ENCODE peak calls at places on chromosome 15, in six cellular contexts. Q is upper lobe of left lung, J is ascending aorta, I is Daoy, W is fibroblast of lung, C is D341Med. R is an unnamed sample.

GRCh38 chr15:65641723-65642475 is 20.2 kb downstream of the SLC24A1 start:
- DNase-seq in Q (no peak), J (no peak), I (no peak), W (no peak), C (no peak), R (no peak)

GRCh38 chr15:29883126-29883525 is 60.9 kb upstream of the TJP1 start:
- DNase-seq in Q (no peak), J (no peak), I (no peak), W (peak), C (no peak), R (no peak)

GRCh38 chr15:48794697-48795134 is 16.2 kb downstream of the CEP152 start:
- DNase-seq in Q (no peak), J (no peak), I (no peak), W (peak), C (no peak), R (no peak)

GRCh38 chr15:70421197-70421482 is 323.4 kb upstream of the TLE3 start:
- DNase-seq in Q (peak), J (no peak), I (no peak), W (no peak), C (peak), R (no peak)

GRCh38 chr15:57667171-57667924 is 39.2 kb upstream of the POLR2M start:
- DNase-seq in Q (no peak), J (no peak), I (peak), W (peak), C (peak), R (no peak)

GRCh38 chr15:62469874-62470688 is 305.0 kb upstream of the C2CD4B start:
- DNase-seq in Q (peak), J (no peak), I (peak), W (peak), C (no peak), R (no peak)

GRCh38 chr15:89495638-89496145 is 691 bp downstream of the RHCG start:
- DNase-seq in Q (no peak), J (no peak), I (peak), W (no peak), C (no peak), R (no peak)

GRCh38 chr15:98647774-98648653 is at the start of gene IGF1R:
- DNase-seq in Q (peak), J (peak), I (peak), W (peak), C (peak), R (peak)

GRCh38 chr15:101111570-101112262 is 140.1 kb downstream of the CHSY1 start:
- DNase-seq in Q (no peak), J (no peak), I (no peak), W (no peak), C (no peak), R (no peak)

GRCh38 chr15:51931638-51932037 is 39.9 kb downstream of the LEO1 start:
- DNase-seq in Q (no peak), J (no peak), I (peak), W (peak), C (no peak), R (no peak)

GRCh38 chr15:39869858-39870515 is 50.1 kb downstream of the GPR176 start:
- DNase-seq in Q (no peak), J (no peak), I (no peak), W (no peak), C (no peak), R (no peak)

GRCh38 chr15:75131269-75131643 is 70.4 kb upstream of the C15orf39 start:
- DNase-seq in Q (no peak), J (no peak), I (no peak), W (no peak), C (no peak), R (no peak)

GRCh38 chr15:56959318-56959648 is 40.8 kb downstream of the TCF12 start:
- DNase-seq in Q (no peak), J (no peak), I (no peak), W (no peak), C (no peak), R (no peak)

GRCh38 chr15:41932101-41932500 is 38.2 kb upstream of the SPTBN5 start:
- DNase-seq in Q (no peak), J (no peak), I (no peak), W (no peak), C (no peak), R (no peak)

GRCh38 chr15:49877117-49877860 is 241.7 kb downstream of the ATP8B4 start:
- DNase-seq in Q (no peak), J (no peak), I (no peak), W (peak), C (no peak), R (no peak)

GRCh38 chr15:73851679-73852078 is 21.7 kb upstream of the TBC1D21 start:
- DNase-seq in Q (no peak), J (no peak), I (peak), W (peak), C (no peak), R (no peak)

GRCh38 chr15:50380089-50380488 is 25.1 kb upstream of the GABPB1 start:
- DNase-seq in Q (no peak), J (no peak), I (no peak), W (peak), C (no peak), R (no peak)

GRCh38 chr15:66356359-66357236 is at the start of gene TIPIN:
- DNase-seq in Q (peak), J (peak), I (peak), W (peak), C (peak), R (peak)

GRCh38 chr15:42971830-42972229 is 51.3 kb upstream of the TTBK2 start:
- DNase-seq in Q (no peak), J (no peak), I (no peak), W (no peak), C (no peak), R (no peak)

GRCh38 chr15:76994496-76994895 is 430 bp upstream of the PSTPIP1 start:
- DNase-seq in Q (no peak), J (no peak), I (no peak), W (no peak), C (no peak), R (no peak)

GRCh38 chr15:92819312-92820232 is 80.6 kb upstream of the CHD2 start:
- DNase-seq in Q (no peak), J (no peak), I (no peak), W (peak), C (no peak), R (no peak)

GRCh38 chr15:54687628-54688027 is 509.1 kb downstream of the RSL24D1 start:
- DNase-seq in Q (no peak), J (no peak), I (no peak), W (no peak), C (no peak), R (no peak)

GRCh38 chr15:79463043-79463780 is 31.1 kb downstream of the MINAR1 start:
- DNase-seq in Q (no peak), J (no peak), I (no peak), W (no peak), C (no peak), R (no peak)

GRCh38 chr15:73630030-73630429 is 3.2 kb downstream of the NPTN start:
- DNase-seq in Q (no peak), J (no peak), I (no peak), W (no peak), C (peak), R (no peak)

GRCh38 chr15:89783861-89784685 is 7.9 kb downstream of the MESP2 start:
- DNase-seq in Q (no peak), J (no peak), I (no peak), W (no peak), C (peak), R (no peak)

GRCh38 chr15:31272558-31273257 is 53.9 kb upstream of the KLF13 start:
- DNase-seq in Q (no peak), J (no peak), I (no peak), W (no peak), C (peak), R (no peak)

GRCh38 chr15:31435256-31435781 is 108.7 kb downstream of the KLF13 start:
- DNase-seq in Q (peak), J (peak), I (peak), W (peak), C (peak), R (peak)

GRCh38 chr15:89504166-89504565 is 7.8 kb upstream of the RHCG start:
- DNase-seq in Q (no peak), J (no peak), I (no peak), W (no peak), C (no peak), R (no peak)

GRCh38 chr15:98658831-98659699 is 10.7 kb downstream of the IGF1R start:
- DNase-seq in Q (peak), J (no peak), I (peak), W (no peak), C (peak), R (no peak)

GRCh38 chr15:30044377-30044776 is 38.4 kb upstream of the GOLGA8J start:
- DNase-seq in Q (no peak), J (no peak), I (no peak), W (no peak), C (no peak), R (no peak)

GRCh38 chr15:75721923-75722870 is 9.5 kb upstream of the CSPG4 start:
- DNase-seq in Q (no peak), J (no peak), I (no peak), W (no peak), C (no peak), R (no peak)

GRCh38 chr15:44584162-44584749 is 47.3 kb downstream of the EIF3J start:
- DNase-seq in Q (peak), J (no peak), I (peak), W (peak), C (peak), R (no peak)

GRCh38 chr15:89333011-89333860 is 1.4 kb downstream of the POLG start:
- DNase-seq in Q (no peak), J (no peak), I (no peak), W (no peak), C (no peak), R (no peak)

GRCh38 chr15:100236981-100237720 is 104.6 kb downstream of the ADAMTS17 start:
- DNase-seq in Q (no peak), J (no peak), I (no peak), W (no peak), C (no peak), R (no peak)

GRCh38 chr15:69308949-69309348 is 10.2 kb downstream of the PAQR5 start:
- DNase-seq in Q (no peak), J (no peak), I (no peak), W (no peak), C (no peak), R (no peak)

GRCh38 chr15:64686130-64686735 is 89.2 kb downstream of the RBPMS2 start:
- DNase-seq in Q (no peak), J (no peak), I (peak), W (peak), C (no peak), R (no peak)

GRCh38 chr15:101090460-101090853 is 161.4 kb downstream of the CHSY1 start:
- DNase-seq in Q (no peak), J (no peak), I (no peak), W (no peak), C (no peak), R (no peak)

R was measured in central memory CD8-positive, alpha-beta T cell.